ENCODE peak calls at places on chromosome 17, in four cellular contexts. G is SK-N-SH, N is K562, Y is GM12878. H is an unnamed sample.

GRCh38 chr17:49132699-49133364 is at the start of gene B4GALNT2:
- DNase-seq in G (peak), N (no peak), Y (no peak), H (peak)

GRCh38 chr17:70258465-70258864 is 89.1 kb downstream of the KCNJ2 start:
- DNase-seq in G (no peak), N (no peak), Y (no peak), H (no peak)

GRCh38 chr17:22286337-22287041 is 594.2 kb downstream of the KCNJ18 start:
- DNase-seq in G (no peak), N (no peak), Y (no peak), H (no peak)

GRCh38 chr17:32807577-32807976 is 69.3 kb downstream of the MYO1D start:
- DNase-seq in G (no peak), N (no peak), Y (no peak), H (no peak)

GRCh38 chr17:40514013-40514875 is 12.8 kb upstream of the TNS4 start:
- DNase-seq in G (no peak), N (no peak), Y (no peak), H (no peak)

GRCh38 chr17:70621593-70621992 is 452.3 kb downstream of the KCNJ2 start:
- DNase-seq in G (no peak), N (no peak), Y (no peak), H (no peak)

GRCh38 chr17:3845361-3845753 is 689 bp downstream of the NCBP3 start:
- DNase-seq in G (no peak), N (no peak), Y (no peak), H (no peak)

GRCh38 chr17:43171761-43172487 is 910 bp downstream of the NBR1 start:
- DNase-seq in G (no peak), N (no peak), Y (no peak), H (no peak)

GRCh38 chr17:2716649-2717048 is 5.1 kb upstream of the CLUH start:
- DNase-seq in G (no peak), N (peak), Y (no peak), H (no peak)

GRCh38 chr17:46853896-46854444 is 2.6 kb downstream of the WNT9B start:
- DNase-seq in G (no peak), N (no peak), Y (no peak), H (no peak)

GRCh38 chr17:61159415-61159814 is 240.2 kb upstream of the TBX2 start:
- DNase-seq in G (no peak), N (no peak), Y (no peak), H (no peak)

GRCh38 chr17:72120878-72121163 is at the start of gene SOX9:
- DNase-seq in G (peak), N (no peak), Y (peak), H (peak)

DNA sequence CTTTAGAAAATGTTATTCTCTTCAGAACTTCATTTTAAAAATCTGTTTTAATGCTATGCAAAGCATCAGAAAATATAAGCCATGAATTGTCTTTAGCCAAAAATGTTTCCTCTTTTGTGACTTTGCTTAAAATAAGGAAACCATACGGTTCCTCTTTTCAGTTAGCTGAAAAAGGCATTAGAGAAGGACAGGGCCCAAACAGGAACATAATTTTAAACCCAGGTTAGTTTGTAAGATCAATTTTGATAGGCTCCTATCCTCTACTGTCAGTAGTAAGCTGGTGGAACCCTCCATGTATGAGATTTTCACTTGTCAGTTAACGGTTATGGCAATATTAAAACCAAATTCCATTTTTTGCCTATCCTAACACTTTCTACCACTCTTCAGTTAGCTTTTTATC is 4.3 kb downstream of the EVI2B start:
- DNase-seq in G (no peak), N (no peak), Y (peak), H (no peak)
- TF ChIP-seq USF1 in G (no peak), N (no peak), Y (no peak), H (no peak)

DNA sequence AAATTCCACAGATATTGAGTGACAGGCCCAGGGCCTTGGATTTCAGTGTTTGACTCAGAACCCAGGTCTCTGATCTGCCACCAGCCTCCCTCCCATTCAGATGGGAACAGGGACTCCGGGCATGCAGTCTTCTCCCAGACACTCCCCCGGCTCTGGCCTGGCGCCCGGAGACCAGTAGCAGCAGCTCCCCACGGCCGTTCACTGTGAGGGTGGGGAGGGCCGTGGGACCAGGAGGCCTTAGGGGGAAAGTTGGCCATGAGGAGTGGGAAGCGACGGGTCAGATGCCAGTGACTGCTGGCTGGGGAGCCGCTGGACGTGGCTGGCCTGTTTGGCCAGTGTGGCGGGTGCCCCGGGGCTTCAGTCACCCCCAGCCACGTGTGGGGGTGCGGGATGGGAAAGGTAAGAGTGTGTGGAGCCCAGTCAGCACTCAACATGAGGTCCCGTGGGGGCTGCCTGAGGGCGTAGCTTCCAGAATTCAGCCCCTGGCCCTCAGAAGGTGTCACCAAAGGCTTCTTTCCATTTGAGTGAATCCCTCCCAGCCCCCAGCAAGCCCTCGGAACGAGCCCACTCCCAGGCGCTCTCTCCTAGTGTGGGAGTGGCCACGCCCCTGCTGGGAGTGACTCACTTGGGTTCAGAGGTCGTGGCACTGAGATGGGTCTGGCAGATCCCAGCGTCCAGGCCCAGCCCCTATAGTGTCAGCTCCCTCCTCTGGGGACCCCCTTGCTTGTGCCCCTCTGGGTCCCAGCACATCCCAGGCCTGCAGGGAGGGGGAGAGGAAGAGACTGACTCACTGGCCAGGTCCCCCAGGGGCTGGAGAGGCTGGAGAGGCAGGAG is 309.4 kb downstream of the SEC14L1 start:
- DNase-seq in G (peak), N (peak), Y (no peak), H (peak)
- TF ChIP-seq USF1 in G (no peak), N (no peak), Y (no peak), H (no peak)

GRCh38 chr17:17035490-17035889 is 6.8 kb upstream of the MPRIP start:
- DNase-seq in G (no peak), N (no peak), Y (no peak), H (no peak)
- TF ChIP-seq USF1 in G (no peak), N (no peak), Y (no peak), H (no peak)

GRCh38 chr17:8185580-8186445 is 4.2 kb downstream of the BORCS6 start:
- DNase-seq in G (peak), N (peak), Y (no peak), H (peak)
- TF ChIP-seq USF1 in G (no peak), N (no peak), Y (no peak), H (no peak)

DNA sequence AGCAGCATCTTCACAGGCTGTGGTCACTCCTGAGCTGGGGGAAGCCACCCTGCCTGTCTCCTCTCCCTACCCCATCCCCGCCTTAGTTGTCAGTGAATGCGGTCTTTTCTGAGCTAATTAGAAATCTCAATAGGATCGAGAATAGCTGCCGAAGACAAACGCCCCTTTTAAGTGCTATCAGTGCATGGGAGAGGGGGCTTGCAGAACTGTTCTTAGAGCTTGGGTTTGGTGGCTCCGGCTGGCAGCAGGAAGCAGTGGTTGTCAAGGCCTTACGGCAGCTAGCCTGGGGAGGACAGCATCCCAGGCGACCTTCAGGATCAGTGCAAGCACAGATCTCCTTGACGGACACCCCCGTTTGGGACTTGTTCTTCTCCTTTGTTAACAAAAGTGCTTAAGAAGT is 195.1 kb downstream of the CCDC182 start:
- DNase-seq in G (no peak), N (no peak), Y (no peak), H (no peak)
- TF ChIP-seq USF1 in G (no peak), N (no peak), Y (no peak), H (no peak)

DNA sequence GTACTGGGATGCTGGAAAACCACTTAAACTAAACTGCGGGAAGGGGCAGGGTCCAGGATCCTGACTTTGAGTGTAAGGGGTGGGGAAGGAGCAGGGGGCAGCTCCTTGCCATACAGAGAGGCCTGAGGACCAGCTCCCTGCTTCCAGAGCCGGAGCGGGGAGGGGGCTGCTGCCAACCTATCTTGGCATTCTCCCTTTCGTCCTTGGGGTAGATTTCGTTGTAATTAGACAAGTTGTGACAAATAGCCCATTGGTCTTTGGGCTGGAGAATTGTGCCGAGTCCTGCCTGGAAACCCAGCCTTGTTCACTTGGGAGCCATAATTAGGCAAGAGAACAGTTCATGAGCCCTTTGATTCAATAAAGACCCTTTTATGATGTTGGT is 175.5 kb downstream of the RAB11FIP4 start:
- DNase-seq in G (peak), N (no peak), Y (no peak), H (no peak)
- TF ChIP-seq USF1 in G (no peak), N (no peak), Y (no peak), H (no peak)

DNA sequence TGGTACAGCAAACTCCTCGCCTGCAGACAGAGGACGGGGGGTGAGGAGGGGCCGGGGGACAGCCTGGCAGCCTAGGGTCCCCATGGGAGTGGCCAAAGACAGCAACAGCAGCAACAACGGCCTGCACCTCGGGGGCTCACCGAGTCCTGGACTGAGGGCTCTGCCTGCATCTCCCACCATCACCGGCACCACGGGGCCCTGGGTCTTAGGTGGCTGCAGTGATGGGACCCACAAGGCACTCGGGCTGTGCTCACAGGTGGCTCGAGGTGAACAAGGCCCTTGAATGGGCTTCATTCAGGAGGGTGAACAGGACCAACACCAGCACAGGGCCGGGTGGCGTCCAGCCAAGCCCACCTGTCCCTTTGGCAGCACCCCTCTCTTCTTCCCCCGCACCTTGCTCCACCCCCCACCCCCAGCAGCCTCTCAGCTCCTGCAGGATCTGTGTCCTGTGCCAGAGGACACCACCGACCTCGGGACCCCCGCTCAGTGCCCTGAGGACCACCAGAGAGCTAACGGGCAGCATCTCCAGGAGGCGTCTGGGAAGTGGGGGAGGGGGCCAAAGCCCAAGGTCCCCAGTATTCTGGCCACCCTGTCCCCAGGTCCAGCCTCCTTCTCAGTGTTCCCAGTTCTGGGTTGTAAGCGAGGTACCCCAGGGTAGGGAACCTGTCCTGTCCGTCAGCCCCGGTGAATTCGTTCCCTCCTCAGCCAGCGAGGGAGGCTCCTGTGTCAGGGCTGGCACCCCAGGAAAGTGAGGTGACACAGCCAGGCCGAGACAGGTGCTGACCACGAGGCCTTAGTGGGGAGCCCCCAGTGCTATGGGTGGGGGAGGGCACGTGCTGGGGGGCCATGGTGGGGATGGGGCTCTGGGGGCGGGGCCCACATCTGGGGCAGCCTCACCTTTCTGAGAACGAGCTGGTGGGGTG is 94.3 kb downstream of the TBC1D16 start:
- DNase-seq in G (no peak), N (no peak), Y (no peak), H (peak)
- TF ChIP-seq USF1 in G (no peak), N (no peak), Y (no peak), H (no peak)

GRCh38 chr17:39146273-39146672 is 5.2 kb downstream of the PLXDC1 start:
- DNase-seq in G (no peak), N (no peak), Y (no peak), H (no peak)
- TF ChIP-seq USF1 in G (no peak), N (no peak), Y (no peak), H (no peak)

GRCh38 chr17:75893305-75894048 is 3.3 kb downstream of the TRIM65 start:
- DNase-seq in G (no peak), N (no peak), Y (no peak), H (no peak)

GRCh38 chr17:75894049-75894742 is 2.6 kb downstream of the TRIM65 start:
- DNase-seq in G (no peak), N (no peak), Y (no peak), H (no peak)

GRCh38 chr17:75891022-75891604 is 5.6 kb downstream of the TRIM65 start:
- DNase-seq in G (no peak), N (no peak), Y (no peak), H (no peak)

GRCh38 chr17:75892556-75893224 is 4.1 kb downstream of the TRIM65 start:
- DNase-seq in G (no peak), N (no peak), Y (no peak), H (no peak)

DNA sequence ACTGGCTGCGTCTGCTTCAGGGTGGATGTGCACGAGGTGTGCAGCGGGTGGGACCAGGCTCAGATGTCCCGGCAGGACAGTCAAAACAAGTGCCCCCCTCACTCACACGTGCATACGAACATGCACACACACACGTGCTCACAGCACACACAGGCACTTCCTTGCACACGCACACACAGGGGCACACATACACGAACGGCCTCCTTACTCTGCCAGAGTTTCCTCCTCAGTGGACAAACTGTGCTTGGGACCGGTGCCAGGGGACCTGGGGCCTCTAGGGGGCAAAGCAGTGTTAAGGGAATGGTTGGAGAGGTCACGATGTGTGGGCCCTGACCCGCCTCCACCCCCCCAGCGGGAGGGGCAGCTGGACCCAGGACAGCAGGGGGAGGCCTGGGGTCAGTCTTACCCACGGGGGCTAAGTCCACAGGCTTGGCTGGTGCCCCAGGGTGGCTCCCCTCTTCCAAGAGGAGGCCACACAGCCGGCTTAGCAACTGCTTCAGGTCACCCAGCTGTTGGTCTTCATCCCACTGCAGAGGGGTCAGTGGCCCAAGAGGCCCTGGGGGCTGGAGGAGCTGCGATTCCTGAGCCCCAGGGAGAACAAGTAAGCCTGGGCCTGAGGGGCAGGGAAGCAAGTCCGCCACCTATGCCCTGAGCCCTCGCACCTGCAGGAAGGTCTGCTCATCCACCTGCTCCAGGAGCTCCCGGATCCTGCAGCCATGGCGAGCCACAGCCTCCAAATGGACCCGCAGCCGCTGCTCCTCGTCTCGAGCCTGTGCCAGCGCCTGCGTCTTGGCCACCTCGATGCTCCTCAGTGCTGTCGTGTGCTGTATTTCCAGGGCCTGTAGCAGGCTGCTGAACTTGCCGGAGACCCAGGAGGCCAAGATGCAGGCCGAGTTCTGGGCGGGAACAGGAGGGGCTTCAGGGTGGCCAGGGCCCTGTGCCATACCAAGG is 4.9 kb downstream of the TRIM65 start:
- DNase-seq in G (no peak), N (no peak), Y (no peak), H (no peak)
- TF ChIP-seq USF1 in G (no peak), N (no peak), Y (no peak), H (no peak)

DNA sequence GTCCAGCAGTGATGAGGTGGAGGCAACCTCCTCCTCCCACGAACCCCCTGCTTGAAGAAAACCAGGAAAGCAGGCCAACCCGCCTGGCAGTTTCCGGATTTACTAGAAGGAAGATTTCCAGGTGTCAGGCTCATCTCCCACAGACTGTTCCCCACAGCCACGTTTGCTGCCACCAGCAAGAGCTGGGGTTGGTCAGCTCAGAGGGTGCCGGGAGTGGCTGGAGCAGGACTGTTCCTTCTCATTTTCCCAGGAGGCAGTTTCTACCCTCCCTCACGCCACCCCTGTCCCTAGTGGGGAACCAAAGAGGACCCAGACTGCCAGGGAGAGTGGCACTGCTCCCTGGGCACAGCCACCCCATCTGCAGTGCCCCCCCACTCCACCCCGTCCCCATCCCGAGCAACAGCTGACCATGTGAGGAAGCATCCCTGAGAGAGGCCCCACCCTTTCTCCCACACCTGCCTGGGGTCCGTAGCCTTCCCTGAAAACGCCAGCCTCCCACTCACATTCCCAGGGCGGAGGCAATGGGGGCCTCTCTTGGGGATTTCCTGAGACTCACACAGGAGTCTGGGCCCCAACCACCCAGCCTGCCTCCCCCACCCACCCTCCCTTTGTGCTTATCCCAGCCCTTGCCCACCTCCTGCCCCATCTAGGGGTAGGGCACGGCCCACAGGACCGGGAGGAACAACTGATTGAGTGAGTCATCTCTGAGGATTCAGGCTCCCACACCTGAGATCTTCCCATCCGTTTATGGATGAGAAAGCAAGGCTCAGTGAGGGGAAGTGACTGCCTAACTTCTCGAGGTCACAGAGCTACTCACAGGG is 5.8 kb downstream of the KRT17 start:
- DNase-seq in G (no peak), N (no peak), Y (no peak), H (no peak)
- TF ChIP-seq USF1 in G (no peak), N (no peak), Y (no peak), H (no peak)

H was measured in WTC11.